ENCODE peak calls at places on chromosome 6, in four cellular contexts. One of them, this sample, is unnamed.

GRCh38 chr6:47278545-47278944 is 31.2 kb downstream of the TNFRSF21 start:
- DNase-seq in NCI-H1048: no peak
- DNase-seq in CD8-positive, alpha-beta memory T cell: no peak
- DNase-seq in stomach: no peak
- DNase-seq in this sample: no peak

GRCh38 chr6:81265106-81265505 is 487.4 kb downstream of the TENT5A start:
- DNase-seq in NCI-H1048: no peak
- DNase-seq in CD8-positive, alpha-beta memory T cell: no peak
- DNase-seq in stomach: no peak
- DNase-seq in this sample: no peak

GRCh38 chr6:125245109-125245508 is 56.7 kb downstream of the HDDC2 start:
- DNase-seq in NCI-H1048: no peak
- DNase-seq in CD8-positive, alpha-beta memory T cell: no peak
- DNase-seq in stomach: no peak
- DNase-seq in this sample: no peak

GRCh38 chr6:14294270-14294951 is 176.8 kb downstream of the CD83 start:
- DNase-seq in NCI-H1048: no peak
- DNase-seq in CD8-positive, alpha-beta memory T cell: no peak
- DNase-seq in stomach: no peak
- DNase-seq in this sample: no peak

GRCh38 chr6:35731736-35732532 is 4.9 kb upstream of the ARMC12 start:
- DNase-seq in NCI-H1048: peak; percentile 22
- DNase-seq in CD8-positive, alpha-beta memory T cell: peak; percentile 88
- DNase-seq in stomach: peak; percentile 98
- DNase-seq in this sample: peak; percentile 92

GRCh38 chr6:3943373-3943772 is 94.2 kb downstream of the FAM50B start:
- DNase-seq in NCI-H1048: no peak
- DNase-seq in CD8-positive, alpha-beta memory T cell: no peak
- DNase-seq in stomach: no peak
- DNase-seq in this sample: no peak

GRCh38 chr6:118198746-118199145 is 291.7 kb downstream of the SLC35F1 start:
- DNase-seq in NCI-H1048: no peak
- DNase-seq in CD8-positive, alpha-beta memory T cell: no peak
- DNase-seq in stomach: no peak
- DNase-seq in this sample: no peak

GRCh38 chr6:37279366-37280134 is 21.6 kb upstream of the TMEM217 start:
- DNase-seq in NCI-H1048: no peak
- DNase-seq in CD8-positive, alpha-beta memory T cell: no peak
- DNase-seq in stomach: no peak
- DNase-seq in this sample: no peak

GRCh38 chr6:109349419-109349987 is 32.8 kb downstream of the CD164 start:
- DNase-seq in NCI-H1048: no peak
- DNase-seq in CD8-positive, alpha-beta memory T cell: no peak
- DNase-seq in stomach: peak; percentile 73
- DNase-seq in this sample: no peak

GRCh38 chr6:23446394-23447001 is 679.5 kb upstream of the NRSN1 start:
- DNase-seq in NCI-H1048: peak; percentile 42
- DNase-seq in CD8-positive, alpha-beta memory T cell: no peak
- DNase-seq in stomach: no peak
- DNase-seq in this sample: no peak

GRCh38 chr6:22153384-22154158 is 143.3 kb downstream of the PRL start:
- DNase-seq in NCI-H1048: no peak
- DNase-seq in CD8-positive, alpha-beta memory T cell: no peak
- DNase-seq in stomach: no peak
- DNase-seq in this sample: no peak

GRCh38 chr6:116491610-116492330 is 19.7 kb upstream of the CALHM5 start:
- DNase-seq in NCI-H1048: no peak
- DNase-seq in CD8-positive, alpha-beta memory T cell: no peak
- DNase-seq in stomach: no peak
- DNase-seq in this sample: no peak

GRCh38 chr6:24847402-24847801 is 48.7 kb upstream of the ARMH2 start:
- DNase-seq in NCI-H1048: no peak
- DNase-seq in CD8-positive, alpha-beta memory T cell: no peak
- DNase-seq in stomach: no peak
- DNase-seq in this sample: no peak

GRCh38 chr6:53066059-53066406 is 829 bp downstream of the FBXO9 start:
- DNase-seq in NCI-H1048: no peak
- DNase-seq in CD8-positive, alpha-beta memory T cell: peak; percentile 12
- DNase-seq in stomach: peak; percentile 45
- DNase-seq in this sample: peak; percentile 15

GRCh38 chr6:31763617-31763940 is 1.1 kb downstream of the SAPCD1 start:
- DNase-seq in NCI-H1048: no peak
- DNase-seq in CD8-positive, alpha-beta memory T cell: no peak
- DNase-seq in stomach: no peak
- DNase-seq in this sample: no peak

GRCh38 chr6:114040871-114041270 is 69.9 kb upstream of the HDAC2 start:
- DNase-seq in NCI-H1048: no peak
- DNase-seq in CD8-positive, alpha-beta memory T cell: no peak
- DNase-seq in stomach: no peak
- DNase-seq in this sample: no peak

GRCh38 chr6:135906542-135906941 is 55.0 kb downstream of the PDE7B start:
- DNase-seq in NCI-H1048: no peak
- DNase-seq in CD8-positive, alpha-beta memory T cell: no peak
- DNase-seq in stomach: no peak
- DNase-seq in this sample: no peak

GRCh38 chr6:94005835-94006234 is 586.5 kb upstream of the EPHA7 start:
- DNase-seq in NCI-H1048: no peak
- DNase-seq in CD8-positive, alpha-beta memory T cell: no peak
- DNase-seq in stomach: no peak
- DNase-seq in this sample: no peak